ENCODE peak calls at places on chromosomes 16 and 17, in eight cellular contexts. One of them, this sample, is unnamed.

GRCh38 chr17:66468241-66469087 is 166.1 kb downstream of the PRKCA start:
- DNase-seq in CD4-positive, alpha-beta T cell: no peak
- DNase-seq in mucosa of descending colon: no peak
- DNase-seq in PC-9: peak
- DNase-seq in HCT116: no peak
- DNase-seq in nephron progenitor cell: no peak
- DNase-seq in left lung: no peak
- DNase-seq in left ventricle myocardium inferior: no peak
- DNase-seq in this sample: no peak

GRCh38 chr16:58249388-58249779 is 45.4 kb downstream of the PRSS54 start:
- DNase-seq in CD4-positive, alpha-beta T cell: no peak
- DNase-seq in mucosa of descending colon: no peak
- DNase-seq in PC-9: peak
- DNase-seq in HCT116: no peak
- DNase-seq in nephron progenitor cell: no peak
- DNase-seq in left lung: no peak
- DNase-seq in left ventricle myocardium inferior: no peak
- DNase-seq in this sample: no peak

GRCh38 chr16:24253192-24253591 is 2.9 kb upstream of the CACNG3 start:
- DNase-seq in CD4-positive, alpha-beta T cell: peak
- DNase-seq in mucosa of descending colon: no peak
- DNase-seq in PC-9: no peak
- DNase-seq in HCT116: peak
- DNase-seq in nephron progenitor cell: peak
- DNase-seq in left lung: no peak
- DNase-seq in left ventricle myocardium inferior: no peak
- DNase-seq in this sample: peak

GRCh38 chr16:80990577-80990976 is 16.1 kb downstream of the CMC2 start:
- DNase-seq in CD4-positive, alpha-beta T cell: no peak
- DNase-seq in mucosa of descending colon: no peak
- DNase-seq in PC-9: no peak
- DNase-seq in HCT116: no peak
- DNase-seq in nephron progenitor cell: no peak
- DNase-seq in left lung: no peak
- DNase-seq in left ventricle myocardium inferior: no peak
- DNase-seq in this sample: no peak

GRCh38 chr17:8012045-8012580 is 9.7 kb downstream of the GUCY2D start:
- DNase-seq in CD4-positive, alpha-beta T cell: no peak
- DNase-seq in mucosa of descending colon: no peak
- DNase-seq in PC-9: no peak
- DNase-seq in HCT116: no peak
- DNase-seq in nephron progenitor cell: no peak
- DNase-seq in left lung: no peak
- DNase-seq in left ventricle myocardium inferior: no peak
- DNase-seq in this sample: no peak

GRCh38 chr16:13435873-13436474 is 484.0 kb upstream of the ERCC4 start:
- DNase-seq in CD4-positive, alpha-beta T cell: no peak
- DNase-seq in mucosa of descending colon: no peak
- DNase-seq in PC-9: no peak
- DNase-seq in HCT116: no peak
- DNase-seq in nephron progenitor cell: no peak
- DNase-seq in left lung: no peak
- DNase-seq in left ventricle myocardium inferior: no peak
- DNase-seq in this sample: no peak

GRCh38 chr17:50056961-50057330 is 1.0 kb downstream of the ITGA3 start:
- DNase-seq in CD4-positive, alpha-beta T cell: no peak
- DNase-seq in mucosa of descending colon: peak
- DNase-seq in PC-9: peak
- DNase-seq in HCT116: no peak
- DNase-seq in nephron progenitor cell: peak
- DNase-seq in left lung: no peak
- DNase-seq in left ventricle myocardium inferior: no peak
- DNase-seq in this sample: no peak

GRCh38 chr16:88922114-88922825 is 54.7 kb downstream of the CBFA2T3 start:
- DNase-seq in CD4-positive, alpha-beta T cell: no peak
- DNase-seq in mucosa of descending colon: peak
- DNase-seq in PC-9: no peak
- DNase-seq in HCT116: no peak
- DNase-seq in nephron progenitor cell: no peak
- DNase-seq in left lung: no peak
- DNase-seq in left ventricle myocardium inferior: peak
- DNase-seq in this sample: no peak

GRCh38 chr16:87951550-87952538 is 610 bp downstream of the BANP start:
- DNase-seq in CD4-positive, alpha-beta T cell: no peak
- DNase-seq in mucosa of descending colon: peak
- DNase-seq in PC-9: peak
- DNase-seq in HCT116: no peak
- DNase-seq in nephron progenitor cell: peak
- DNase-seq in left lung: peak
- DNase-seq in left ventricle myocardium inferior: no peak
- DNase-seq in this sample: no peak

GRCh38 chr17:21289175-21289901 is 4.8 kb downstream of the MAP2K3 start:
- DNase-seq in CD4-positive, alpha-beta T cell: no peak
- DNase-seq in mucosa of descending colon: peak
- DNase-seq in PC-9: no peak
- DNase-seq in HCT116: no peak
- DNase-seq in nephron progenitor cell: no peak
- DNase-seq in left lung: peak
- DNase-seq in left ventricle myocardium inferior: no peak
- DNase-seq in this sample: no peak

GRCh38 chr16:67949645-67950044 is 5.7 kb upstream of the LCAT start:
- DNase-seq in CD4-positive, alpha-beta T cell: no peak
- DNase-seq in mucosa of descending colon: no peak
- DNase-seq in PC-9: no peak
- DNase-seq in HCT116: no peak
- DNase-seq in nephron progenitor cell: no peak
- DNase-seq in left lung: peak
- DNase-seq in left ventricle myocardium inferior: no peak
- DNase-seq in this sample: no peak

GRCh38 chr17:8799001-8799850 is at the start of gene MFSD6L:
- DNase-seq in CD4-positive, alpha-beta T cell: no peak
- DNase-seq in mucosa of descending colon: peak
- DNase-seq in PC-9: no peak
- DNase-seq in HCT116: no peak
- DNase-seq in nephron progenitor cell: peak
- DNase-seq in left lung: no peak
- DNase-seq in left ventricle myocardium inferior: no peak
- DNase-seq in this sample: no peak

GRCh38 chr16:19809121-19809635 is 75.5 kb downstream of the GPRC5B start:
- DNase-seq in CD4-positive, alpha-beta T cell: no peak
- DNase-seq in mucosa of descending colon: no peak
- DNase-seq in PC-9: peak
- DNase-seq in HCT116: no peak
- DNase-seq in nephron progenitor cell: no peak
- DNase-seq in left lung: peak
- DNase-seq in left ventricle myocardium inferior: peak
- DNase-seq in this sample: no peak

GRCh38 chr16:30104492-30104891 is 8.5 kb upstream of the YPEL3 start:
- DNase-seq in CD4-positive, alpha-beta T cell: no peak
- DNase-seq in mucosa of descending colon: no peak
- DNase-seq in PC-9: peak
- DNase-seq in HCT116: no peak
- DNase-seq in nephron progenitor cell: no peak
- DNase-seq in left lung: peak
- DNase-seq in left ventricle myocardium inferior: no peak
- DNase-seq in this sample: no peak

GRCh38 chr17:50259484-50260324 is 14.6 kb upstream of the TMEM92 start:
- DNase-seq in CD4-positive, alpha-beta T cell: no peak
- DNase-seq in mucosa of descending colon: no peak
- DNase-seq in PC-9: no peak
- DNase-seq in HCT116: no peak
- DNase-seq in nephron progenitor cell: no peak
- DNase-seq in left lung: no peak
- DNase-seq in left ventricle myocardium inferior: no peak
- DNase-seq in this sample: no peak

GRCh38 chr16:58466396-58466795 is 33.5 kb upstream of the NDRG4 start:
- DNase-seq in CD4-positive, alpha-beta T cell: no peak
- DNase-seq in mucosa of descending colon: no peak
- DNase-seq in PC-9: no peak
- DNase-seq in HCT116: no peak
- DNase-seq in nephron progenitor cell: no peak
- DNase-seq in left lung: no peak
- DNase-seq in left ventricle myocardium inferior: no peak
- DNase-seq in this sample: no peak

GRCh38 chr17:61393904-61394629 is 5.6 kb upstream of the TBX2 start:
- DNase-seq in CD4-positive, alpha-beta T cell: no peak
- DNase-seq in mucosa of descending colon: peak
- DNase-seq in PC-9: no peak
- DNase-seq in HCT116: no peak
- DNase-seq in nephron progenitor cell: no peak
- DNase-seq in left lung: peak
- DNase-seq in left ventricle myocardium inferior: no peak
- DNase-seq in this sample: no peak
- TF ChIP-seq CTCF in CD4-positive, alpha-beta T cell: no peak
- TF ChIP-seq CTCF in mucosa of descending colon: no peak
- TF ChIP-seq CTCF in PC-9: peak
- TF ChIP-seq CTCF in HCT116: no peak
- TF ChIP-seq CTCF in nephron progenitor cell: no peak
- TF ChIP-seq CTCF in left lung: no peak
- TF ChIP-seq CTCF in left ventricle myocardium inferior: no peak
- TF ChIP-seq CTCF in this sample: peak

GRCh38 chr16:9050102-9050830 is 41.2 kb upstream of the HAPSTR1 start:
- DNase-seq in CD4-positive, alpha-beta T cell: no peak
- DNase-seq in mucosa of descending colon: no peak
- DNase-seq in PC-9: no peak
- DNase-seq in HCT116: no peak
- DNase-seq in nephron progenitor cell: peak
- DNase-seq in left lung: no peak
- DNase-seq in left ventricle myocardium inferior: no peak
- DNase-seq in this sample: peak

GRCh38 chr16:9046667-9047055 is 44.8 kb upstream of the HAPSTR1 start:
- DNase-seq in CD4-positive, alpha-beta T cell: no peak
- DNase-seq in mucosa of descending colon: no peak
- DNase-seq in PC-9: no peak
- DNase-seq in HCT116: no peak
- DNase-seq in nephron progenitor cell: no peak
- DNase-seq in left lung: no peak
- DNase-seq in left ventricle myocardium inferior: no peak
- DNase-seq in this sample: no peak

GRCh38 chr16:9049241-9049640 is 42.2 kb upstream of the HAPSTR1 start:
- DNase-seq in CD4-positive, alpha-beta T cell: no peak
- DNase-seq in mucosa of descending colon: no peak
- DNase-seq in PC-9: no peak
- DNase-seq in HCT116: no peak
- DNase-seq in nephron progenitor cell: no peak
- DNase-seq in left lung: no peak
- DNase-seq in left ventricle myocardium inferior: no peak
- DNase-seq in this sample: no peak

GRCh38 chr16:9048302-9048700 is 43.1 kb upstream of the HAPSTR1 start:
- DNase-seq in CD4-positive, alpha-beta T cell: no peak
- DNase-seq in mucosa of descending colon: no peak
- DNase-seq in PC-9: no peak
- DNase-seq in HCT116: peak
- DNase-seq in nephron progenitor cell: no peak
- DNase-seq in left lung: no peak
- DNase-seq in left ventricle myocardium inferior: no peak
- DNase-seq in this sample: no peak

GRCh38 chr16:9047689-9048301 is 43.6 kb upstream of the HAPSTR1 start:
- DNase-seq in CD4-positive, alpha-beta T cell: no peak
- DNase-seq in mucosa of descending colon: peak
- DNase-seq in PC-9: peak
- DNase-seq in HCT116: peak
- DNase-seq in nephron progenitor cell: no peak
- DNase-seq in left lung: peak
- DNase-seq in left ventricle myocardium inferior: peak
- DNase-seq in this sample: peak
- TF ChIP-seq CTCF in CD4-positive, alpha-beta T cell: no peak
- TF ChIP-seq CTCF in mucosa of descending colon: no peak
- TF ChIP-seq CTCF in PC-9: no peak
- TF ChIP-seq CTCF in HCT116: no peak
- TF ChIP-seq CTCF in nephron progenitor cell: no peak
- TF ChIP-seq CTCF in left lung: no peak
- TF ChIP-seq CTCF in left ventricle myocardium inferior: no peak
- TF ChIP-seq CTCF in this sample: no peak

GRCh38 chr16:84808812-84809211 is 11.0 kb upstream of the CRISPLD2 start:
- DNase-seq in CD4-positive, alpha-beta T cell: no peak
- DNase-seq in mucosa of descending colon: peak
- DNase-seq in PC-9: no peak
- DNase-seq in HCT116: no peak
- DNase-seq in nephron progenitor cell: no peak
- DNase-seq in left lung: no peak
- DNase-seq in left ventricle myocardium inferior: no peak
- DNase-seq in this sample: no peak

GRCh38 chr16:84806890-84807258 is 12.9 kb upstream of the CRISPLD2 start:
- DNase-seq in CD4-positive, alpha-beta T cell: no peak
- DNase-seq in mucosa of descending colon: no peak
- DNase-seq in PC-9: no peak
- DNase-seq in HCT116: no peak
- DNase-seq in nephron progenitor cell: no peak
- DNase-seq in left lung: no peak
- DNase-seq in left ventricle myocardium inferior: no peak
- DNase-seq in this sample: no peak

GRCh38 chr16:84807776-84808175 is 12.0 kb upstream of the CRISPLD2 start:
- DNase-seq in CD4-positive, alpha-beta T cell: no peak
- DNase-seq in mucosa of descending colon: peak
- DNase-seq in PC-9: no peak
- DNase-seq in HCT116: no peak
- DNase-seq in nephron progenitor cell: no peak
- DNase-seq in left lung: no peak
- DNase-seq in left ventricle myocardium inferior: no peak
- DNase-seq in this sample: no peak

GRCh38 chr16:84804326-84804725 is 15.5 kb upstream of the CRISPLD2 start:
- DNase-seq in CD4-positive, alpha-beta T cell: no peak
- DNase-seq in mucosa of descending colon: peak
- DNase-seq in PC-9: no peak
- DNase-seq in HCT116: no peak
- DNase-seq in nephron progenitor cell: no peak
- DNase-seq in left lung: no peak
- DNase-seq in left ventricle myocardium inferior: no peak
- DNase-seq in this sample: no peak

GRCh38 chr16:84806256-84806889 is 13.4 kb upstream of the CRISPLD2 start:
- DNase-seq in CD4-positive, alpha-beta T cell: no peak
- DNase-seq in mucosa of descending colon: peak
- DNase-seq in PC-9: peak
- DNase-seq in HCT116: no peak
- DNase-seq in nephron progenitor cell: no peak
- DNase-seq in left lung: peak
- DNase-seq in left ventricle myocardium inferior: peak
- DNase-seq in this sample: no peak
- TF ChIP-seq CTCF in CD4-positive, alpha-beta T cell: no peak
- TF ChIP-seq CTCF in mucosa of descending colon: no peak
- TF ChIP-seq CTCF in PC-9: no peak
- TF ChIP-seq CTCF in HCT116: no peak
- TF ChIP-seq CTCF in nephron progenitor cell: no peak
- TF ChIP-seq CTCF in left lung: no peak
- TF ChIP-seq CTCF in left ventricle myocardium inferior: no peak
- TF ChIP-seq CTCF in this sample: no peak

GRCh38 chr16:83842755-83843507 is 35.2 kb downstream of the HSBP1 start:
- DNase-seq in CD4-positive, alpha-beta T cell: no peak
- DNase-seq in mucosa of descending colon: no peak
- DNase-seq in PC-9: no peak
- DNase-seq in HCT116: no peak
- DNase-seq in nephron progenitor cell: no peak
- DNase-seq in left lung: no peak
- DNase-seq in left ventricle myocardium inferior: no peak
- DNase-seq in this sample: no peak
- TF ChIP-seq CTCF in CD4-positive, alpha-beta T cell: no peak
- TF ChIP-seq CTCF in mucosa of descending colon: no peak
- TF ChIP-seq CTCF in PC-9: no peak
- TF ChIP-seq CTCF in HCT116: no peak
- TF ChIP-seq CTCF in nephron progenitor cell: no peak
- TF ChIP-seq CTCF in left lung: no peak
- TF ChIP-seq CTCF in left ventricle myocardium inferior: no peak
- TF ChIP-seq CTCF in this sample: no peak

GRCh38 chr16:51376080-51376479 is 225.0 kb upstream of the SALL1 start:
- DNase-seq in CD4-positive, alpha-beta T cell: no peak
- DNase-seq in mucosa of descending colon: no peak
- DNase-seq in PC-9: no peak
- DNase-seq in HCT116: no peak
- DNase-seq in nephron progenitor cell: no peak
- DNase-seq in left lung: no peak
- DNase-seq in left ventricle myocardium inferior: no peak
- DNase-seq in this sample: no peak
- TF ChIP-seq CTCF in CD4-positive, alpha-beta T cell: no peak
- TF ChIP-seq CTCF in mucosa of descending colon: no peak
- TF ChIP-seq CTCF in PC-9: no peak
- TF ChIP-seq CTCF in HCT116: no peak
- TF ChIP-seq CTCF in nephron progenitor cell: no peak
- TF ChIP-seq CTCF in left lung: no peak
- TF ChIP-seq CTCF in left ventricle myocardium inferior: no peak
- TF ChIP-seq CTCF in this sample: peak